ENCODE peak calls at places on chromosomes 13 and 19, in five cellular contexts. G is endothelial cell; Q is Peyer's patch; Z is cardiac fibroblast; B is CD4-positive, CD25-positive, alpha-beta regulatory T cell. U is an unnamed sample.

GRCh38 chr13:83943530-83944279 is 61.4 kb upstream of the SLITRK1 start:
- DNase-seq in B (no peak), Q (no peak), G (no peak), Z (no peak), U (no peak)

GRCh38 chr19:38434549-38435051 is 1.1 kb downstream of the RYR1 start:
- DNase-seq in Q (no peak), Z (no peak), B (no peak), G (no peak), U (peak)

GRCh38 chr13:26061947-26062346 is 10.1 kb upstream of the SHISA2 start:
- DNase-seq in Q (no peak), G (no peak), Z (peak), B (no peak), U (no peak)

GRCh38 chr13:112968380-112968909 is 569 bp upstream of the MCF2L start:
- DNase-seq in G (no peak), B (peak), Q (peak), Z (no peak), U (peak)

GRCh38 chr19:19540707-19541515 is 2.8 kb downstream of the CILP2 start:
- DNase-seq in Q (peak), Z (peak), B (peak), G (peak), U (peak)

GRCh38 chr19:30570194-30570593 is 198.0 kb downstream of the ZNF536 start:
- DNase-seq in B (no peak), Z (no peak), Q (no peak), G (no peak), U (no peak)

GRCh38 chr13:50392977-50393376 is 377.7 kb downstream of the KCNRG start:
- DNase-seq in Z (no peak), B (no peak), G (no peak), Q (no peak), U (no peak)

GRCh38 chr19:15280915-15281683 is 48.9 kb upstream of the EPHX3 start:
- DNase-seq in B (no peak), Z (peak), G (no peak), Q (no peak), U (peak)

GRCh38 chr19:7870571-7871279 is 3.5 kb downstream of the PRR36 start:
- DNase-seq in G (no peak), Z (peak), B (peak), Q (peak), U (peak)